ENCODE peak calls at places on chromosomes 13 and 19, in nine cellular contexts. N is NCI-H774; L is HCEC 1CT; K is stimulated activated CD8-positive, alpha-beta memory T cell treated with anti-CD3 and anti-CD28 coated beads, Interleukin-7, amount 100 ng/mL, for 48 hours; C is COR-L47; O is ascending aorta; H is ACHN; F is activated CD8-positive, alpha-beta memory T cell treated with anti-CD3 and anti-CD28 coated beads for 1 hour; G is tibial nerve. R is an unnamed sample.

GRCh38 chr13:73981595-73981994 is 152.6 kb downstream of the KLF12 start:
- DNase-seq in G (no peak), H (no peak), K (no peak), O (no peak), C (no peak), L (no peak), F (no peak), N (no peak), R (no peak)

GRCh38 chr13:113413898-113414282 is 39.4 kb downstream of the ADPRHL1 start:
- DNase-seq in F (no peak), N (no peak), K (no peak), H (no peak), G (no peak), C (no peak), O (peak), L (no peak), R (peak)

GRCh38 chr13:113083402-113084061 is 22.1 kb upstream of the F7 start:
- DNase-seq in C (no peak), O (no peak), K (no peak), L (no peak), N (peak), F (no peak), H (no peak), G (peak), R (no peak)

GRCh38 chr19:2223959-2224358 is 12.2 kb downstream of the PLEKHJ1 start:
- DNase-seq in H (no peak), K (no peak), C (no peak), F (no peak), O (no peak), N (no peak), L (no peak), G (no peak), R (no peak)

GRCh38 chr19:11152318-11153062 is 3.1 kb downstream of the SPC24 start:
- DNase-seq in C (peak), K (no peak), L (peak), G (peak), N (no peak), F (no peak), H (peak), O (peak), R (peak)

GRCh38 chr13:100235311-100235901 is 146.5 kb downstream of the PCCA start:
- DNase-seq in K (no peak), H (peak), O (no peak), F (no peak), L (peak), N (peak), G (peak), C (peak), R (no peak)

GRCh38 chr13:110346661-110347067 is 39.6 kb downstream of the COL4A2 start:
- DNase-seq in F (no peak), L (no peak), O (no peak), H (peak), G (no peak), C (peak), N (peak), K (no peak), R (no peak)

GRCh38 chr13:73248711-73249580 is 190.1 kb downstream of the KLF5 start:
- DNase-seq in F (no peak), O (no peak), N (no peak), G (no peak), C (no peak), L (no peak), K (no peak), H (no peak), R (no peak)

GRCh38 chr19:3790941-3791340 is 4.8 kb upstream of the MATK start:
- DNase-seq in G (no peak), C (no peak), F (no peak), K (no peak), H (no peak), N (no peak), L (no peak), O (no peak), R (no peak)

GRCh38 chr13:40640845-40641458 is 25.5 kb downstream of the FOXO1 start:
- DNase-seq in F (peak), O (no peak), L (no peak), K (no peak), N (no peak), G (no peak), H (no peak), C (no peak), R (no peak)

GRCh38 chr19:18477974-18478373 is 40.0 kb upstream of the ISYNA1 start:
- DNase-seq in H (no peak), K (no peak), C (no peak), O (no peak), N (no peak), G (no peak), L (no peak), F (no peak), R (no peak)

GRCh38 chr13:113551081-113552000 is 33.2 kb upstream of the TFDP1 start:
- DNase-seq in O (no peak), F (no peak), K (no peak), L (no peak), G (no peak), N (peak), C (peak), H (no peak), R (no peak)

GRCh38 chr19:13299838-13300237 is 149.6 kb downstream of the IER2 start:
- DNase-seq in C (no peak), F (no peak), K (no peak), H (no peak), L (no peak), G (no peak), O (no peak), N (peak), R (no peak)

GRCh38 chr13:74866151-74866550 is 615.8 kb downstream of the TBC1D4 start:
- DNase-seq in O (no peak), N (no peak), F (no peak), H (no peak), L (no peak), C (no peak), K (no peak), G (no peak), R (no peak)

GRCh38 chr19:5974721-5975387 is 3.1 kb downstream of the RANBP3 start:
- DNase-seq in L (no peak), G (no peak), H (no peak), K (no peak), F (no peak), O (no peak), C (no peak), N (no peak), R (no peak)

GRCh38 chr19:45621976-45622503 is 17.2 kb downstream of the EML2 start:
- DNase-seq in G (no peak), C (no peak), L (no peak), H (no peak), O (no peak), N (no peak), K (no peak), F (no peak), R (no peak)

GRCh38 chr13:93173656-93174055 is 53.0 kb upstream of the GPC6 start:
- DNase-seq in N (no peak), C (no peak), F (no peak), O (no peak), G (no peak), H (no peak), L (peak), K (no peak), R (no peak)

GRCh38 chr13:112918746-112919145 is 50.3 kb upstream of the MCF2L start:
- DNase-seq in N (no peak), K (no peak), F (no peak), L (no peak), C (no peak), H (no peak), O (no peak), G (no peak), R (no peak)

GRCh38 chr19:48036765-48037164 is 7.1 kb downstream of the CABP5 start:
- DNase-seq in C (no peak), G (no peak), N (no peak), F (no peak), O (no peak), H (no peak), K (no peak), L (no peak), R (no peak)

GRCh38 chr19:12092065-12092867 is 27.7 kb downstream of the ZNF844 start:
- DNase-seq in C (no peak), L (peak), G (peak), N (peak), F (peak), H (no peak), O (peak), K (peak), R (peak)

GRCh38 chr13:56166864-56167263 is 973.9 kb upstream of the PRR20A start:
- DNase-seq in G (no peak), C (no peak), F (no peak), L (no peak), H (no peak), O (no peak), N (no peak), K (no peak), R (no peak)

GRCh38 chr19:18799389-18799970 is 8.4 kb upstream of the COMP start:
- DNase-seq in G (no peak), K (no peak), L (no peak), F (no peak), O (no peak), H (no peak), C (no peak), N (no peak), R (no peak)

GRCh38 chr13:106117035-106117434 is 418.4 kb downstream of the EFNB2 start:
- DNase-seq in L (peak), G (no peak), C (no peak), F (no peak), N (no peak), H (no peak), K (no peak), O (no peak), R (no peak)

GRCh38 chr13:107642841-107643240 is 572.5 kb downstream of the LIG4 start:
- DNase-seq in O (no peak), G (no peak), K (no peak), H (no peak), L (no peak), F (no peak), N (no peak), C (no peak), R (no peak)

GRCh38 chr19:52566588-52566987 is 3.5 kb upstream of the ZNF701 start:
- DNase-seq in G (no peak), C (no peak), N (no peak), F (no peak), O (no peak), L (peak), H (no peak), K (no peak), R (no peak)

GRCh38 chr19:40663712-40664692 is 26.4 kb downstream of the NUMBL start:
- DNase-seq in H (no peak), C (no peak), N (no peak), G (no peak), L (peak), K (no peak), O (no peak), F (no peak), R (no peak)

GRCh38 chr13:114125589-114125988 is 6.8 kb downstream of the RASA3 start:
- DNase-seq in O (no peak), G (no peak), N (no peak), C (no peak), K (no peak), F (no peak), H (no peak), L (no peak), R (peak)

GRCh38 chr19:52957591-52957990 is 5.1 kb downstream of the ZNF816 start:
- DNase-seq in K (no peak), G (no peak), L (no peak), F (no peak), H (no peak), O (no peak), N (no peak), C (no peak), R (no peak)

GRCh38 chr13:94061316-94061715 is 418.2 kb downstream of the DCT start:
- DNase-seq in G (no peak), F (no peak), L (peak), N (no peak), O (no peak), C (no peak), K (no peak), H (no peak), R (no peak)

GRCh38 chr19:5643060-5643459 is 20.2 kb downstream of the SAFB start:
- DNase-seq in N (no peak), C (no peak), O (no peak), L (no peak), G (no peak), F (no peak), H (no peak), K (no peak), R (no peak)

GRCh38 chr19:36999313-36999712 is 78.9 kb upstream of the ZNF420 start:
- DNase-seq in K (no peak), F (no peak), L (no peak), C (no peak), N (no peak), O (no peak), H (no peak), G (no peak), R (no peak)